ENCODE peak calls at places on chromosomes 6 and 20, in seven cellular contexts. S, Z, N, H, Y, F and D are unnamed samples.

GRCh38 chr20:61331542-61331941 is 79.5 kb downstream of the CDH4 start:
- DNase-seq in F (no peak), Y (no peak), Z (no peak), H (no peak), S (no peak), N (peak), D (no peak)

GRCh38 chr6:121549741-121550140 is 114.3 kb downstream of the GJA1 start:
- DNase-seq in Z (no peak), F (no peak), H (peak), S (no peak), Y (peak), N (peak), D (no peak)

GRCh38 chr20:47670913-47671312 is 114.4 kb downstream of the SULF2 start:
- DNase-seq in Y (no peak), S (no peak), F (no peak), N (no peak), Z (peak), H (no peak), D (no peak)

GRCh38 chr20:23049933-23050838 is 714 bp upstream of the THBD start:
- DNase-seq in Y (no peak), N (peak), H (peak), S (peak), Z (no peak), F (no peak), D (peak)

GRCh38 chr6:141403103-141403502 is 729.6 kb upstream of the GJE1 start:
- DNase-seq in N (no peak), S (no peak), Y (no peak), H (no peak), F (no peak), Z (no peak), D (no peak)

GRCh38 chr6:131721161-131721560 is 10.3 kb upstream of the CTAGE9 start:
- DNase-seq in N (no peak), H (no peak), F (no peak), Z (no peak), Y (no peak), S (no peak), D (no peak)

GRCh38 chr6:109373762-109374161 is 8.5 kb downstream of the CD164 start:
- DNase-seq in N (no peak), F (no peak), H (no peak), Y (no peak), S (no peak), Z (no peak), D (no peak)

GRCh38 chr6:151230277-151230577 is 9.5 kb upstream of the AKAP12 start:
- DNase-seq in Z (no peak), F (no peak), S (no peak), H (no peak), Y (no peak), N (no peak), D (no peak)

GRCh38 chr20:25000268-25000801 is 7.8 kb upstream of the APMAP start:
- DNase-seq in N (peak), S (peak), Y (peak), H (peak), F (no peak), Z (no peak), D (peak)

GRCh38 chr6:133202610-133203343 is 38.4 kb upstream of the EYA4 start:
- DNase-seq in S (no peak), H (no peak), N (no peak), Z (no peak), Y (peak), F (no peak), D (no peak)